ENCODE peak calls at places on chromosome 5, in ten cellular contexts. U, B, C, A, O, R, Z, J, L and Y are unnamed samples.

GRCh38 chr5:31678180-31678579 is 39.2 kb downstream of the PDZD2 start:
- DNase-seq in R (no peak), L (no peak), A (no peak), B (no peak), J (no peak), C (no peak), Z (no peak), U (no peak), O (peak; percentile 28), Y (no peak)

GRCh38 chr5:98794414-98795080 is 21.1 kb downstream of the RGMB start:
- DNase-seq in B (no peak), U (no peak), C (no peak), Z (no peak), L (no peak), R (no peak), O (no peak), J (no peak), A (no peak), Y (no peak)

GRCh38 chr5:43008369-43009158 is 31.6 kb downstream of the ANXA2R start:
- DNase-seq in A (peak; percentile 96), Z (peak; percentile 89), L (no peak), O (peak; percentile 92), J (peak; percentile 52), R (peak; percentile 88), C (peak; percentile 92), U (peak; percentile 90), B (peak; percentile 82), Y (peak; percentile 75)

GRCh38 chr5:136064510-136064909 is 35.7 kb downstream of the TGFBI start:
- DNase-seq in O (no peak), U (no peak), L (peak; percentile 58), Z (no peak), B (no peak), C (no peak), A (no peak), J (no peak), R (no peak), Y (no peak)

GRCh38 chr5:6159864-6160199 is 218.5 kb downstream of the MED10 start:
- DNase-seq in Z (no peak), C (no peak), O (no peak), L (no peak), B (no peak), J (no peak), A (no peak), U (no peak), R (no peak), Y (no peak)

GRCh38 chr5:24633705-24634325 is 11.0 kb downstream of the CDH10 start:
- DNase-seq in R (no peak), Z (no peak), U (no peak), O (peak; percentile 29), C (no peak), J (no peak), A (peak; percentile 47), L (no peak), B (no peak), Y (no peak)

GRCh38 chr5:149807614-149808013 is 77.5 kb downstream of the PPARGC1B start:
- DNase-seq in B (no peak), U (no peak), A (no peak), R (no peak), L (no peak), Z (no peak), O (no peak), J (no peak), C (no peak), Y (no peak)

GRCh38 chr5:16602182-16602581 is 14.6 kb downstream of the RETREG1 start:
- DNase-seq in O (no peak), B (no peak), Z (no peak), C (no peak), A (no peak), L (no peak), R (no peak), J (no peak), U (no peak), Y (no peak)

GRCh38 chr5:153900703-153901395 is 137.9 kb downstream of the FAM114A2 start:
- DNase-seq in B (no peak), U (peak; percentile 21), R (no peak), J (no peak), C (peak; percentile 41), L (no peak), A (no peak), Z (no peak), O (no peak), Y (no peak)

GRCh38 chr5:115430374-115430773 is 114.2 kb downstream of the FEM1C start:
- DNase-seq in B (no peak), J (no peak), O (no peak), C (no peak), U (no peak), L (no peak), R (no peak), A (no peak), Z (no peak), Y (no peak)

GRCh38 chr5:72408602-72409001 is 88.4 kb downstream of the PTCD2 start:
- DNase-seq in C (no peak), L (no peak), Z (no peak), R (no peak), U (no peak), J (no peak), B (no peak), O (no peak), A (no peak), Y (no peak)

GRCh38 chr5:43731573-43731972 is 128.6 kb downstream of the NNT start:
- DNase-seq in R (no peak), A (no peak), O (no peak), Z (no peak), J (no peak), C (no peak), B (no peak), L (no peak), U (no peak), Y (no peak)

GRCh38 chr5:146466521-146467349 is 19.6 kb downstream of the TCERG1 start:
- DNase-seq in Z (no peak), B (no peak), O (no peak), A (peak; percentile 15), L (no peak), R (no peak), C (no peak), U (no peak), J (no peak), Y (no peak)

GRCh38 chr5:4994994-4995393 is 145.1 kb upstream of the ADAMTS16 start:
- DNase-seq in A (no peak), L (no peak), O (no peak), U (no peak), R (no peak), Z (no peak), B (no peak), J (no peak), C (no peak), Y (no peak)

GRCh38 chr5:29367176-29367833 is 1826.2 kb upstream of the CDH6 start:
- DNase-seq in Z (no peak), A (no peak), U (no peak), B (no peak), R (no peak), O (peak; percentile 26), L (no peak), C (no peak), J (no peak), Y (no peak)

GRCh38 chr5:17167171-17167891 is 50.1 kb upstream of the BASP1 start:
- DNase-seq in J (no peak), U (no peak), R (no peak), Z (no peak), B (no peak), C (no peak), O (no peak), A (no peak), L (no peak), Y (no peak)

GRCh38 chr5:80220268-80220897 is 35.5 kb downstream of the SERINC5 start:
- DNase-seq in U (no peak), J (no peak), Z (no peak), R (no peak), O (no peak), L (no peak), B (no peak), A (no peak), C (no peak), Y (no peak)

GRCh38 chr5:14269395-14269794 is 126.3 kb downstream of the TRIO start:
- DNase-seq in U (no peak), O (no peak), B (no peak), Z (no peak), J (no peak), R (no peak), C (no peak), L (no peak), A (no peak), Y (no peak)

GRCh38 chr5:122312670-122312988 is 592 bp downstream of the SNCAIP start:
- DNase-seq in R (peak; percentile 46), L (peak; percentile 8), Z (peak; percentile 72), C (peak; percentile 51), O (no peak), A (no peak), B (no peak), U (no peak), J (no peak), Y (no peak)
- H3K4me3 ChIP-seq in R (peak overlapping the region; percentile 27), L (peak overlapping the region; percentile 58), Z (peak overlapping the region; percentile 48), C (peak overlapping the region; percentile 81), O (peak overlapping the region; percentile 43), A (no peak overlapping the region), B (no peak overlapping the region), U (peak overlapping the region; percentile 39), J (no peak overlapping the region), Y (peak overlapping the region; percentile 25)

GRCh38 chr5:139710370-139711066 is 62.4 kb downstream of the CXXC5 start:
- DNase-seq in R (peak; percentile 60), C (no peak), U (peak; percentile 36), L (peak; percentile 62), A (peak; percentile 63), J (peak; percentile 59), Z (peak; percentile 84), O (peak; percentile 62), B (peak; percentile 48), Y (no peak)
- H3K4me3 ChIP-seq in R (peak overlapping the region; percentile 42), C (peak overlapping the region; percentile 2), U (peak overlapping the region; percentile 23), L (peak overlapping the region; percentile 70), A (peak overlapping the region; percentile 69), J (no peak overlapping the region), Z (peak overlapping the region; percentile 42), O (peak overlapping the region; percentile 61), B (peak overlapping the region; percentile 58), Y (peak overlapping the region; percentile 31)

DNA sequence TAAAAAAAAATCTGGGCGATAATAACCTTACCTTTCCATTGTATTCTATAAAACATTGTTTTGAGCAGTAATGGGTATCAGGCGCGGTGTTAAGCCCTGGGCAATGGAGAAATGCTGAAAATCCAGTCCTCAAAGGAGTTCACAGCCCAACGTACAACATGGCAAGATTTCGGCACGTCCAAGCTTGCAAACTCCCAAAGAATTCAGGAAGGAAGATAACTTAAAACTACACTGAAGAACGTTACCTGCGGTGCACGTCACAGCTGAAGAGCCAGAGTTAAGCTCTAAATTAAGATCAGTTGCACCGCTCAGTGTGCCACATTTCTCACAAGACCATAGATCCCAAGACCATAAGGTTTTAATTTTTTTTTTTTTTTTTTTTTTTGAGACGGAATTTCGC is 942 bp downstream of the ALDH7A1 start:
- DNase-seq in L (no peak), R (no peak), B (no peak), C (no peak), A (no peak), U (peak; percentile 26), Z (no peak), J (no peak), O (no peak), Y (no peak)
- H3K4me3 ChIP-seq in L (peak overlapping the region; percentile 69), R (peak overlapping the region; percentile 46), B (no peak overlapping the region), C (peak overlapping the region; percentile 39), A (no peak overlapping the region), U (no peak overlapping the region), Z (peak overlapping the region; percentile 54), J (peak overlapping the region; percentile 38), O (peak overlapping the region; percentile 87), Y (peak overlapping the region; percentile 63)

DNA sequence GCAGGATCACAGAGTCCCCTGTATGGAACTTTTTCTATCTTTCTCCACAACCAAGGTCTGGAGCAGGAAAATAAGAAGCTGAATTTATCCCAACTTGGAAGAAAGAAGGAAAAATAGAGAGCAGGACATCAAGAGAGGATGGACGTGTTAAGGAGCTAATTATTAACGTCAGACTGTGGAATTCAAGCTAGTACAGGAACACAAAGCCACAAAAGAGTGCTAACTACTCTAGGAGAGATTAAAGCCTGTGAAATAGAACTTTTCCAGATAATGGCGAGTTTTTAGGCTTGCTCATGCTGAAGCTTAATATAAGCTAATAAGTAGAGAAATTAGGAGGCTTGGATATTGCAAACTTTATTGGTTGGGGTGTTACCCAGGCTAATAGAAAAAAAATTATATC is 622 bp upstream of the SPINK13 start:
- DNase-seq in C (no peak), R (no peak), O (no peak), J (no peak), Z (no peak), U (no peak), L (no peak), A (no peak), B (no peak), Y (no peak)
- H3K4me3 ChIP-seq in C (no peak overlapping the region), R (no peak overlapping the region), O (no peak overlapping the region), J (no peak overlapping the region), Z (no peak overlapping the region), U (no peak overlapping the region), L (no peak overlapping the region), A (no peak overlapping the region), B (no peak overlapping the region), Y (no peak overlapping the region)